ENCODE peak calls at places on chromosomes 11 and 22, in five cellular contexts. D is NCI-H146; F is WERI-Rb-1; E is stimulated activated CD4-positive, alpha-beta T cell treated with anti-CD3 and anti-CD28 coated beads, Interleukin-1b, Interleukin-23, amount 100 ng/mL, for 1 hour; A is foreskin fibroblast. Q is an unnamed sample.

GRCh38 chr11:96875772-96876171 is 486.0 kb downstream of the JRKL start:
- DNase-seq in D (no peak), A (no peak), E (no peak), F (no peak), Q (no peak)

GRCh38 chr11:83751041-83751440 is 464.9 kb upstream of the CCDC90B start:
- DNase-seq in E (no peak), D (no peak), F (no peak), A (no peak), Q (no peak)

GRCh38 chr11:95884364-95884763 is 39.5 kb downstream of the MTMR2 start:
- DNase-seq in A (peak), E (no peak), D (no peak), F (no peak), Q (no peak)

GRCh38 chr11:130499828-130500227 is 51.4 kb downstream of the ADAMTS15 start:
- DNase-seq in D (no peak), E (no peak), F (no peak), A (peak), Q (no peak)

GRCh38 chr11:63663809-63664208 is 7.4 kb downstream of the ATL3 start:
- DNase-seq in E (no peak), F (no peak), D (no peak), A (peak), Q (no peak)

GRCh38 chr11:44601471-44602370 is 36.3 kb downstream of the CD82 start:
- DNase-seq in A (no peak), D (no peak), E (no peak), F (no peak), Q (no peak)

GRCh38 chr22:36991220-36991619 is 28.0 kb downstream of the TST start:
- DNase-seq in D (no peak), E (no peak), A (no peak), F (no peak), Q (no peak)

GRCh38 chr11:76329983-76330382 is 50.9 kb downstream of the THAP12 start:
- DNase-seq in E (no peak), A (no peak), D (peak), F (no peak), Q (no peak)

GRCh38 chr11:118895093-118896039 is 11.7 kb downstream of the CXCR5 start:
- DNase-seq in E (peak), A (no peak), D (peak), F (no peak), Q (no peak)

GRCh38 chr11:47980907-47981621 is 705 bp downstream of the PTPRJ start:
- DNase-seq in D (peak), E (no peak), F (peak), A (peak), Q (no peak)